ENCODE peak calls at places on chromosomes 4 and X, in ten cellular contexts. One of them, this sample, is unnamed.

GRCh38 chr4:28287837-28288236 is 1427.2 kb downstream of the STIM2 start:
- DNase-seq in H1: no peak
- DNase-seq in sigmoid colon: no peak
- DNase-seq in esophagus muscularis mucosa: no peak
- DNase-seq in HL-60: no peak
- DNase-seq in HepG2: no peak
- DNase-seq in SK-N-SH: no peak
- DNase-seq in GM23338: peak; percentile 40
- DNase-seq in Panc1: no peak
- DNase-seq in HCT116: no peak
- DNase-seq in this sample: no peak

GRCh38 chrX:10011991-10012390 is 44.8 kb downstream of the CLDN34 start:
- DNase-seq in HCT116: no peak
- DNase-seq in HepG2: no peak
- DNase-seq in H1: no peak
- DNase-seq in sigmoid colon: peak; percentile 46
- DNase-seq in HL-60: no peak
- DNase-seq in SK-N-SH: no peak
- DNase-seq in Panc1: no peak
- DNase-seq in GM23338: peak; percentile 48
- DNase-seq in esophagus muscularis mucosa: no peak
- DNase-seq in this sample: no peak

GRCh38 chr4:66653937-66654336 is 891.4 kb downstream of the CENPC start:
- DNase-seq in HepG2: no peak
- DNase-seq in SK-N-SH: no peak
- DNase-seq in sigmoid colon: no peak
- DNase-seq in HCT116: no peak
- DNase-seq in Panc1: no peak
- DNase-seq in H1: no peak
- DNase-seq in esophagus muscularis mucosa: no peak
- DNase-seq in HL-60: no peak
- DNase-seq in GM23338: no peak
- DNase-seq in this sample: no peak

GRCh38 chrX:153460826-153461225 is 9.6 kb downstream of the HAUS7 start:
- DNase-seq in sigmoid colon: no peak
- DNase-seq in GM23338: peak; percentile 71
- DNase-seq in H1: no peak
- DNase-seq in esophagus muscularis mucosa: no peak
- DNase-seq in HCT116: no peak
- DNase-seq in Panc1: no peak
- DNase-seq in SK-N-SH: peak; percentile 83
- DNase-seq in HL-60: peak; percentile 49
- DNase-seq in HepG2: peak; percentile 15
- DNase-seq in this sample: no peak

GRCh38 chr4:3469386-3470243 is 6.5 kb downstream of the DOK7 start:
- DNase-seq in HepG2: no peak
- DNase-seq in HCT116: no peak
- DNase-seq in Panc1: no peak
- DNase-seq in sigmoid colon: no peak
- DNase-seq in SK-N-SH: no peak
- DNase-seq in esophagus muscularis mucosa: no peak
- DNase-seq in HL-60: no peak
- DNase-seq in GM23338: no peak
- DNase-seq in H1: no peak
- DNase-seq in this sample: no peak

GRCh38 chr4:40629401-40630334 is at the start of gene RBM47:
- DNase-seq in HL-60: peak; percentile 58
- DNase-seq in H1: peak; percentile 88
- DNase-seq in Panc1: no peak
- DNase-seq in SK-N-SH: peak; percentile 80
- DNase-seq in sigmoid colon: peak; percentile 73
- DNase-seq in HCT116: peak; percentile 50
- DNase-seq in esophagus muscularis mucosa: no peak
- DNase-seq in HepG2: no peak
- DNase-seq in GM23338: peak; percentile 97
- DNase-seq in this sample: peak; percentile 77

GRCh38 chr4:16360694-16361262 is 134.5 kb upstream of the TAPT1 start:
- DNase-seq in GM23338: peak; percentile 11
- DNase-seq in Panc1: no peak
- DNase-seq in esophagus muscularis mucosa: no peak
- DNase-seq in HCT116: no peak
- DNase-seq in HepG2: no peak
- DNase-seq in SK-N-SH: no peak
- DNase-seq in H1: no peak
- DNase-seq in sigmoid colon: no peak
- DNase-seq in HL-60: no peak
- DNase-seq in this sample: no peak

GRCh38 chrX:41180194-41180902 is 95.1 kb downstream of the USP9X start:
- DNase-seq in GM23338: peak; percentile 58
- DNase-seq in Panc1: peak; percentile 18
- DNase-seq in H1: no peak
- DNase-seq in HepG2: peak; percentile 39
- DNase-seq in SK-N-SH: peak; percentile 44
- DNase-seq in esophagus muscularis mucosa: no peak
- DNase-seq in HL-60: peak; percentile 51
- DNase-seq in HCT116: peak; percentile 26
- DNase-seq in sigmoid colon: no peak
- DNase-seq in this sample: peak; percentile 59

GRCh38 chrX:111095974-111096870 is at the start of gene PAK3:
- DNase-seq in GM23338: peak; percentile 72
- DNase-seq in HepG2: no peak
- DNase-seq in sigmoid colon: peak; percentile 84
- DNase-seq in Panc1: no peak
- DNase-seq in SK-N-SH: peak; percentile 79
- DNase-seq in esophagus muscularis mucosa: no peak
- DNase-seq in HL-60: no peak
- DNase-seq in H1: peak; percentile 53
- DNase-seq in HCT116: no peak
- DNase-seq in this sample: peak; percentile 67

GRCh38 chrX:41302293-41302868 is 31.6 kb upstream of the DDX3X start:
- DNase-seq in GM23338: no peak
- DNase-seq in HepG2: no peak
- DNase-seq in SK-N-SH: no peak
- DNase-seq in HL-60: no peak
- DNase-seq in Panc1: no peak
- DNase-seq in H1: no peak
- DNase-seq in sigmoid colon: no peak
- DNase-seq in HCT116: no peak
- DNase-seq in esophagus muscularis mucosa: no peak
- DNase-seq in this sample: no peak

GRCh38 chr4:181140037-181140603 is 1103.1 kb upstream of the TENM3 start:
- DNase-seq in SK-N-SH: no peak
- DNase-seq in esophagus muscularis mucosa: peak; percentile 17
- DNase-seq in GM23338: no peak
- DNase-seq in HepG2: no peak
- DNase-seq in HL-60: no peak
- DNase-seq in sigmoid colon: no peak
- DNase-seq in HCT116: no peak
- DNase-seq in Panc1: no peak
- DNase-seq in H1: no peak
- DNase-seq in this sample: no peak

GRCh38 chr4:13892739-13893105 is 265.2 kb upstream of the BOD1L1 start:
- DNase-seq in H1: no peak
- DNase-seq in SK-N-SH: no peak
- DNase-seq in esophagus muscularis mucosa: peak; percentile 55
- DNase-seq in Panc1: no peak
- DNase-seq in GM23338: no peak
- DNase-seq in HepG2: no peak
- DNase-seq in HL-60: no peak
- DNase-seq in HCT116: no peak
- DNase-seq in sigmoid colon: no peak
- DNase-seq in this sample: no peak

GRCh38 chr4:25174674-25175073 is 14.4 kb upstream of the SEPSECS start:
- DNase-seq in Panc1: no peak
- DNase-seq in sigmoid colon: no peak
- DNase-seq in SK-N-SH: no peak
- DNase-seq in HCT116: no peak
- DNase-seq in H1: no peak
- DNase-seq in esophagus muscularis mucosa: no peak
- DNase-seq in HL-60: no peak
- DNase-seq in GM23338: no peak
- DNase-seq in HepG2: no peak
- DNase-seq in this sample: no peak

GRCh38 chr4:99640676-99641075 is 17.0 kb downstream of the C4orf54 start:
- DNase-seq in GM23338: no peak
- DNase-seq in esophagus muscularis mucosa: no peak
- DNase-seq in H1: no peak
- DNase-seq in HCT116: no peak
- DNase-seq in sigmoid colon: no peak
- DNase-seq in Panc1: no peak
- DNase-seq in SK-N-SH: no peak
- DNase-seq in HL-60: no peak
- DNase-seq in HepG2: no peak
- DNase-seq in this sample: no peak

DNA sequence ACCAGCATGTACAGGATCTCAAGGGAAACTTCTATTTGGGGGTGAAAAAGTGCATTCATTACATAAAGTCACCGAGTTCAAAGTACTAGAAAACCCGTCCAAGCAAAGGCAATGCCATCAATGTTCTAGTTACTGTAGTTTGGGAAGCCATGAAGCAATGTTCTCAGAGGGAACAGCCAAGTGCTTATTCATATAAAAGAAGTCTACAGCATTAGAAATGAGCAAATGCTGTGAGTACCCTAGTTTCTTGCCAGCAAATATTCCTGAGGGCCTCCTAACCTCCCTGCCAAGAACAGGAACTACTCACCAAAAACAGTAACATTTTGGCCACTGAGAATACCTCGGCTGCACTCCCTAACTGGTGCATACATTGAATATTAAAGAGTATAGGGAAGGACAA is 152.1 kb upstream of the ANXA10 start:
- DNase-seq in sigmoid colon: no peak
- DNase-seq in H1: no peak
- DNase-seq in SK-N-SH: no peak
- DNase-seq in HL-60: no peak
- DNase-seq in esophagus muscularis mucosa: no peak
- DNase-seq in Panc1: no peak
- DNase-seq in GM23338: no peak
- DNase-seq in HepG2: no peak
- DNase-seq in HCT116: no peak
- DNase-seq in this sample: no peak
- TF ChIP-seq POLR2AphosphoS5 in sigmoid colon: no peak
- TF ChIP-seq POLR2AphosphoS5 in H1: no peak
- TF ChIP-seq POLR2AphosphoS5 in SK-N-SH: no peak
- TF ChIP-seq POLR2AphosphoS5 in HL-60: no peak
- TF ChIP-seq POLR2AphosphoS5 in esophagus muscularis mucosa: no peak
- TF ChIP-seq POLR2AphosphoS5 in Panc1: no peak
- TF ChIP-seq POLR2AphosphoS5 in GM23338: no peak
- TF ChIP-seq POLR2AphosphoS5 in HepG2: no peak
- TF ChIP-seq POLR2AphosphoS5 in HCT116: no peak
- TF ChIP-seq POLR2AphosphoS5 in this sample: no peak

GRCh38 chr4:83589283-83589682 is 53.4 kb downstream of the GPAT3 start:
- DNase-seq in GM23338: no peak
- DNase-seq in H1: no peak
- DNase-seq in HL-60: no peak
- DNase-seq in esophagus muscularis mucosa: no peak
- DNase-seq in HepG2: no peak
- DNase-seq in SK-N-SH: no peak
- DNase-seq in HCT116: no peak
- DNase-seq in Panc1: no peak
- DNase-seq in sigmoid colon: no peak
- DNase-seq in this sample: no peak

GRCh38 chr4:83585982-83586508 is 50.1 kb downstream of the GPAT3 start:
- DNase-seq in GM23338: no peak
- DNase-seq in sigmoid colon: no peak
- DNase-seq in Panc1: no peak
- DNase-seq in esophagus muscularis mucosa: no peak
- DNase-seq in HL-60: no peak
- DNase-seq in SK-N-SH: no peak
- DNase-seq in HCT116: no peak
- DNase-seq in HepG2: no peak
- DNase-seq in H1: no peak
- DNase-seq in this sample: no peak

DNA sequence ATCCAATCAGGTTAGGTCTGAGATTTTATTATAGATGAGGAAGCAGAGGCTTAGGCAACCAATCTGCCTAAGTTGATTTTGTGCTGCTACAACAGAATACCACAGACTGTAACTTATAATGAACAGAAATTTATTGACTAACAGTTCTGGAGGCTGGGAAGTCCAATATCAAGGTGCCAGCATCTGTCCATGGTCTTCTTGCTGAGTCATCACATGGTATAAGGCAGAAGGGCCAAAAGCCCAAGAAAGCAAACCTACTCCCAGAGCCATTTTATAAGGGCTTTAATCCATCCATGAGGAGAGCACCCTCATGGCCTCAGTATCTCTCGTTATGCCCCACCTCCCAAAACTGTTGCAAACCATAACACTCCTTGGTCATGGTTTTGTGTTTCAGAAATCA is 55.8 kb downstream of the GPAT3 start:
- DNase-seq in GM23338: no peak
- DNase-seq in esophagus muscularis mucosa: no peak
- DNase-seq in HepG2: no peak
- DNase-seq in HL-60: no peak
- DNase-seq in Panc1: no peak
- DNase-seq in SK-N-SH: no peak
- DNase-seq in H1: no peak
- DNase-seq in HCT116: no peak
- DNase-seq in sigmoid colon: no peak
- DNase-seq in this sample: no peak
- H3K4me3 ChIP-seq in GM23338: no peak overlapping the region
- H3K4me3 ChIP-seq in esophagus muscularis mucosa: no peak overlapping the region
- H3K4me3 ChIP-seq in HepG2: no peak overlapping the region
- H3K4me3 ChIP-seq in HL-60: no peak overlapping the region
- H3K4me3 ChIP-seq in Panc1: no peak overlapping the region
- H3K4me3 ChIP-seq in SK-N-SH: no peak overlapping the region
- H3K4me3 ChIP-seq in H1: no peak overlapping the region
- H3K4me3 ChIP-seq in HCT116: no peak overlapping the region
- H3K4me3 ChIP-seq in sigmoid colon: no peak overlapping the region
- H3K4me3 ChIP-seq in this sample: no peak overlapping the region

DNA sequence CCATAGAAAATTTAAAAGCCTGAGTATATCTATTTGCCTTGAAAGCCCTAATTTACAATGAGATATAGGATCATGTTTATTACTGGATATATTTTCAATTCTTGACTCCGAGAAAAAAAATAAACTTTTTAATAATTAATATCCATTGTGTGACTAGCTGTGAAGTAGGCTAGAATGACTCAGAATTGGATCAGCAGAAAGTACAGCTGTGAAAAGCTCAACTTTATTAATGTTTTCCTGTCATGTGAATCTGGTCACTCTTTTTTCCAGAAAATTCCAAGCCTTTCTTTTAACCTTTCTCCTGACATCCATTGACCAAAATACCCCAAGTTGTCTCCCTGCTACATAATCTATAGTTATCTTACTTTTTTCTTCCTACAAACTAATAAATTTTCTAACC is 171.8 kb upstream of the PACRGL start:
- DNase-seq in HCT116: no peak
- DNase-seq in GM23338: no peak
- DNase-seq in HepG2: no peak
- DNase-seq in esophagus muscularis mucosa: no peak
- DNase-seq in SK-N-SH: no peak
- DNase-seq in Panc1: no peak
- DNase-seq in H1: no peak
- DNase-seq in HL-60: no peak
- DNase-seq in sigmoid colon: no peak
- DNase-seq in this sample: no peak
- TF ChIP-seq POLR2AphosphoS5 in HCT116: no peak
- TF ChIP-seq POLR2AphosphoS5 in GM23338: no peak
- TF ChIP-seq POLR2AphosphoS5 in HepG2: no peak
- TF ChIP-seq POLR2AphosphoS5 in esophagus muscularis mucosa: no peak
- TF ChIP-seq POLR2AphosphoS5 in SK-N-SH: no peak
- TF ChIP-seq POLR2AphosphoS5 in Panc1: no peak
- TF ChIP-seq POLR2AphosphoS5 in H1: no peak
- TF ChIP-seq POLR2AphosphoS5 in HL-60: no peak
- TF ChIP-seq POLR2AphosphoS5 in sigmoid colon: no peak
- TF ChIP-seq POLR2AphosphoS5 in this sample: no peak

GRCh38 chr4:123606946-123607542 is 210.4 kb downstream of the SPRY1 start:
- DNase-seq in HCT116: no peak
- DNase-seq in H1: no peak
- DNase-seq in GM23338: no peak
- DNase-seq in sigmoid colon: no peak
- DNase-seq in Panc1: no peak
- DNase-seq in HepG2: no peak
- DNase-seq in esophagus muscularis mucosa: no peak
- DNase-seq in HL-60: peak; percentile 77
- DNase-seq in SK-N-SH: no peak
- DNase-seq in this sample: no peak
- H3K4me3 ChIP-seq in HCT116: no peak overlapping the region
- H3K4me3 ChIP-seq in H1: no peak overlapping the region
- H3K4me3 ChIP-seq in GM23338: no peak overlapping the region
- H3K4me3 ChIP-seq in sigmoid colon: no peak overlapping the region
- H3K4me3 ChIP-seq in Panc1: no peak overlapping the region
- H3K4me3 ChIP-seq in HepG2: no peak overlapping the region
- H3K4me3 ChIP-seq in esophagus muscularis mucosa: no peak overlapping the region
- H3K4me3 ChIP-seq in HL-60: no peak overlapping the region
- H3K4me3 ChIP-seq in SK-N-SH: no peak overlapping the region
- H3K4me3 ChIP-seq in this sample: no peak overlapping the region